ENCODE peak calls at places on chromosomes 11 and 22, in six cellular contexts. J is PC-3, B is A549, I is GM06990, Z is endothelial cell, N is fibroblast of lung. E is an unnamed sample.

GRCh38 chr11:65274734-65275682 is 13.2 kb downstream of the POLA2 start:
- DNase-seq in J (peak), B (peak), I (no peak), Z (peak), N (peak), E (no peak)

GRCh38 chr11:73312806-73313403 is 4.8 kb downstream of the ARHGEF17 start:
- DNase-seq in J (no peak), B (no peak), I (no peak), Z (no peak), N (peak), E (no peak)

GRCh38 chr11:69292221-69292648 is 1.7 kb upstream of the MYEOV start:
- DNase-seq in J (peak), B (no peak), I (no peak), Z (peak), N (peak), E (no peak)

GRCh38 chr11:102234779-102235439 is 82.4 kb upstream of the BIRC3 start:
- DNase-seq in J (no peak), B (no peak), I (no peak), Z (no peak), N (no peak), E (no peak)

GRCh38 chr22:43435851-43436535 is 24.2 kb downstream of the MPPED1 start:
- DNase-seq in J (no peak), B (no peak), I (no peak), Z (no peak), N (no peak), E (no peak)

GRCh38 chr22:23997092-23997491 is 8.2 kb downstream of the GSTT4 start:
- DNase-seq in J (no peak), B (no peak), I (no peak), Z (no peak), N (no peak), E (no peak)

GRCh38 chr11:130161441-130161840 is 1.9 kb downstream of the ST14 start:
- DNase-seq in J (no peak), B (no peak), I (no peak), Z (no peak), N (no peak), E (no peak)

GRCh38 chr11:61062181-61062955 is 39.9 kb upstream of the CD5 start:
- DNase-seq in J (no peak), B (no peak), I (no peak), Z (no peak), N (no peak), E (no peak)

GRCh38 chr22:33597274-33597985 is 322.8 kb downstream of the LARGE1 start:
- DNase-seq in J (no peak), B (no peak), I (no peak), Z (no peak), N (no peak), E (no peak)

GRCh38 chr22:19880786-19881569 is 26.3 kb upstream of the GNB1L start:
- DNase-seq in J (peak), B (peak), I (no peak), Z (peak), N (peak), E (peak)

GRCh38 chr11:66363805-66364535 is 7.6 kb downstream of the SLC29A2 start:
- DNase-seq in J (peak), B (peak), I (no peak), Z (peak), N (no peak), E (no peak)

GRCh38 chr22:48423481-48423901 is 1404.2 kb downstream of the BRD1 start:
- DNase-seq in J (no peak), B (no peak), I (no peak), Z (no peak), N (no peak), E (no peak)

GRCh38 chr11:127804775-127805446 is 782.4 kb downstream of the ETS1 start:
- DNase-seq in J (no peak), B (no peak), I (no peak), Z (no peak), N (no peak), E (no peak)

GRCh38 chr11:92707173-92707619 is 262.3 kb upstream of the MTNR1B start:
- DNase-seq in J (no peak), B (no peak), I (no peak), Z (no peak), N (no peak), E (no peak)

GRCh38 chr11:84564180-84564866 is 1062.8 kb downstream of the DLG2 start:
- DNase-seq in J (peak), B (peak), I (no peak), Z (peak), N (peak), E (no peak)

GRCh38 chr11:122343247-122343646 is 227.2 kb upstream of the BLID start:
- DNase-seq in J (no peak), B (no peak), I (no peak), Z (no peak), N (no peak), E (no peak)

GRCh38 chr11:129943036-129943435 is 47.7 kb upstream of the NFRKB start:
- DNase-seq in J (peak), B (no peak), I (no peak), Z (no peak), N (no peak), E (no peak)

GRCh38 chr11:76700177-76701100 is 29.9 kb upstream of the LRRC32 start:
- DNase-seq in J (peak), B (peak), I (no peak), Z (no peak), N (peak), E (no peak)

GRCh38 chr11:73201249-73201648 is 16.8 kb upstream of the P2RY2 start:
- DNase-seq in J (no peak), B (no peak), I (no peak), Z (no peak), N (peak), E (no peak)

GRCh38 chr11:113091578-113091844 is 130.3 kb downstream of the NCAM1 start:
- DNase-seq in J (no peak), B (no peak), I (no peak), Z (no peak), N (no peak), E (no peak)

GRCh38 chr11:93537767-93538261 is 5.4 kb downstream of the SMCO4 start:
- DNase-seq in J (peak), B (no peak), I (no peak), Z (no peak), N (peak), E (no peak)

DNA sequence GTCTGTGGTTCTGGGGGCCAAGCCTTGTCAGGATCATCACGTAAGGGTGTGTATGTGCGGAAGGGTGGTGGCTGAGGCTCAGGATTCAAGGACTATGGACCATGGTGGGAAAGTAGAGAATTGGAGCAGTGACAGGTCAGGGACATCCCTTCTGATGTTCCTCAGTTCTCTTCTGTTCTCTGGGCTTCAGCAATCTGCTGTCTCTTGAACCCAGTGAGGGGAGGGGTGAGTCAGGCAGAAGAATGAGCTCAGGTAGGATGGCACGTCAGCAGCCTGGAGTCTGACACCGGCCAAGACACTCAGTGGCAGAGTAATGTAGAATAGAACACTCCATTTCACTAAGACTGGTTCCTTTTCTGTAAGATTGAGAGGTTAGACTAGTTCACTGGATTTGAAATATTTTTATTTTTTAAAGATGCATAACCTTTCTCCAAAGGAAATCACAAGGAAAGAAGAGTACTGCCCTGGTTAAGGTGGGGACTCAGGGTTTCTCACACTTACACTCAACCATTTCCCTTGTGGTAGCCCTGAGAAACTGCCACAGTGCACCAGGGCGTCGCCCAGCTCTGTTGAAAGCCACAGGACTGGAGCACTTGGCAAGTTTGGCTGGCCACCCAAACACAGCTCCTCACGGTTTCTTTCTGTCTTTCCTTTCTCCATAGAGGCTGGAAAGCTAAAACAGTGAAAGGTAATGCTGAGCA is 23.2 kb upstream of the MICAL2 start:
- DNase-seq in J (peak), B (no peak), I (no peak), Z (no peak), N (peak), E (no peak)
- TF ChIP-seq CTCF in J (peak), B (no peak), I (peak), Z (no peak), N (no peak), E (no peak)

DNA sequence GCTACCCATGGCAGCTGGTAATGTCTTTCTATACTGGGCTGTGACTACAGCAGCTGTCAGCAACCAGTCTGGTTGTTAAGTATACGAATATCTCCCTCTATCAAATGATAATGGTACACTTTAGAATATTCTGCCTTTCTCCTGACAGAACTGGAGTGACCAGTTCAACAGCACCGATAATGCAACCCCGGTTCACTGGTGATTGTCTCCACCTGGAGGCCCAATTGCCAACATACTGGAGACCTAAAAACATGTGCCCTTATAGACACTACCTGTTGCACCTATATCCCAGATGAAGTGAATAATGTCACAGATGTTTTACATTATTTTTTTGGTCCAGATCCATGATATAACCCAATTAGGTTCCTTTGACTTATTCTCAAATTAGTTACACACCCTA is 21.1 kb downstream of the OR5P2 start:
- DNase-seq in J (peak), B (no peak), I (no peak), Z (no peak), N (no peak), E (no peak)
- TF ChIP-seq CTCF in J (peak), B (no peak), I (no peak), Z (no peak), N (no peak), E (no peak)

GRCh38 chr11:46836431-46836830 is 9.6 kb downstream of the CKAP5 start:
- DNase-seq in J (no peak), B (no peak), I (no peak), Z (no peak), N (no peak), E (no peak)
- TF ChIP-seq CTCF in J (no peak), B (no peak), I (no peak), Z (no peak), N (no peak), E (no peak)

GRCh38 chr11:17718015-17718414 is 1.4 kb upstream of the MYOD1 start:
- DNase-seq in J (no peak), B (no peak), I (no peak), Z (no peak), N (no peak), E (no peak)
- TF ChIP-seq CTCF in J (no peak), B (no peak), I (no peak), Z (no peak), N (no peak), E (no peak)

DNA sequence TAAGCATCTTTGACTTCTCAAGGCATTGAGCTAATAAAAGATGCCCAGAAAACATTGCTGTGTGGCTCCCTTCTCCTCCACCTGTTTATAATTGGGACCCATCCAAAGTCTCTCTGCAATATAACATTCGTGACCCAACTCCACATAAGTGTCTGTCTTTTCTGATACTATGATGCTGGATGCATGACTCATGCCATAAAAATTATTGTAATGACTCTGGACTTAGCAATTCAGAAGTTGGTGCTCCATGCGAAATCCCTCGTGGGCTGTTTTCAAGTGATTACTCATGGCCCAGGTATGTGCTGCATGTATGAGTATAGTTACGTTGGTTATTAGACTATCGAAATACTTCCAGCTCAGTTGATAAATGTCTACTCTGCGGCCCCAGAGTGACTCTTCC is 11.7 kb downstream of the FJX1 start:
- DNase-seq in J (peak), B (peak), I (no peak), Z (no peak), N (peak), E (no peak)
- TF ChIP-seq CTCF in J (no peak), B (no peak), I (no peak), Z (no peak), N (no peak), E (no peak)

GRCh38 chr22:37752189-37753061 is 55.3 kb upstream of the GCAT start:
- DNase-seq in J (peak), B (peak), I (no peak), Z (no peak), N (peak), E (no peak)
- TF ChIP-seq CTCF in J (no peak), B (no peak), I (no peak), Z (no peak), N (no peak), E (peak)

E was measured in type B pancreatic cell.